ENCODE peak calls at places on chromosomes 7 and 10, in six cellular contexts. One of them, this sample, is unnamed. For H3K27me3, the result is how much of the 10 kb centered on the place peaks cover.

GRCh38 chr7:107564553-107565298 is 955 bp downstream of the DUS4L start:
- DNase-seq in PC-3: peak
- DNase-seq in psoas muscle: no peak
- DNase-seq in Panc1: peak
- DNase-seq in tibial artery: no peak
- DNase-seq in ovary: no peak
- DNase-seq in this sample: peak

GRCh38 chr10:103333934-103334520 is 16.9 kb downstream of the PCGF6 start:
- DNase-seq in tibial artery: no peak
- DNase-seq in PC-3: peak
- DNase-seq in ovary: no peak
- DNase-seq in psoas muscle: no peak
- DNase-seq in Panc1: no peak
- DNase-seq in this sample: no peak

GRCh38 chr10:22599048-22599561 is 115.3 kb downstream of the PIP4K2A start:
- DNase-seq in psoas muscle: no peak
- DNase-seq in Panc1: no peak
- DNase-seq in ovary: no peak
- DNase-seq in PC-3: peak
- DNase-seq in tibial artery: no peak
- DNase-seq in this sample: peak

GRCh38 chr7:229184-229964 is 37.0 kb downstream of the FAM20C start:
- DNase-seq in psoas muscle: peak
- DNase-seq in ovary: peak
- DNase-seq in tibial artery: peak
- DNase-seq in Panc1: no peak
- DNase-seq in PC-3: no peak
- DNase-seq in this sample: peak

GRCh38 chr10:103327906-103328305 is 23.0 kb downstream of the PCGF6 start:
- DNase-seq in psoas muscle: no peak
- DNase-seq in PC-3: no peak
- DNase-seq in tibial artery: no peak
- DNase-seq in ovary: no peak
- DNase-seq in Panc1: no peak
- DNase-seq in this sample: no peak

GRCh38 chr10:101216207-101216607 is 13.1 kb downstream of the LBX1 start:
- DNase-seq in Panc1: no peak
- DNase-seq in tibial artery: no peak
- DNase-seq in ovary: no peak
- DNase-seq in psoas muscle: no peak
- DNase-seq in PC-3: no peak
- DNase-seq in this sample: no peak

GRCh38 chr10:21195149-21195731 is 298.1 kb upstream of the NEBL start:
- DNase-seq in tibial artery: no peak
- DNase-seq in Panc1: no peak
- DNase-seq in psoas muscle: no peak
- DNase-seq in ovary: no peak
- DNase-seq in PC-3: peak
- DNase-seq in this sample: no peak

GRCh38 chr7:4245135-4245865 is 436.8 kb upstream of the FOXK1 start:
- DNase-seq in ovary: no peak
- DNase-seq in Panc1: no peak
- DNase-seq in PC-3: peak
- DNase-seq in tibial artery: no peak
- DNase-seq in psoas muscle: no peak
- DNase-seq in this sample: no peak

GRCh38 chr7:21508538-21508937 is 34.3 kb upstream of the DNAH11 start:
- DNase-seq in ovary: no peak
- DNase-seq in Panc1: no peak
- DNase-seq in tibial artery: no peak
- DNase-seq in psoas muscle: no peak
- DNase-seq in PC-3: no peak
- DNase-seq in this sample: no peak

GRCh38 chr7:20778063-20778721 is 8.5 kb downstream of the SP8 start:
- DNase-seq in Panc1: no peak
- DNase-seq in ovary: no peak
- DNase-seq in tibial artery: no peak
- DNase-seq in PC-3: peak
- DNase-seq in psoas muscle: no peak
- DNase-seq in this sample: no peak

GRCh38 chr10:110803830-110804338 is 67.8 kb upstream of the PDCD4 start:
- DNase-seq in tibial artery: peak
- DNase-seq in PC-3: peak
- DNase-seq in Panc1: peak
- DNase-seq in psoas muscle: peak
- DNase-seq in ovary: peak
- DNase-seq in this sample: no peak

GRCh38 chr7:105346593-105347322 is 42.0 kb downstream of the SRPK2 start:
- DNase-seq in psoas muscle: no peak
- DNase-seq in Panc1: no peak
- DNase-seq in PC-3: no peak
- DNase-seq in ovary: no peak
- DNase-seq in tibial artery: no peak
- DNase-seq in this sample: no peak

GRCh38 chr10:47452495-47453434 is 31.1 kb downstream of the ANXA8 start:
- DNase-seq in ovary: no peak
- DNase-seq in PC-3: no peak
- DNase-seq in psoas muscle: no peak
- DNase-seq in tibial artery: no peak
- DNase-seq in Panc1: no peak
- DNase-seq in this sample: no peak

GRCh38 chr7:150988230-150989226 is 2.3 kb upstream of the NOS3 start:
- DNase-seq in PC-3: peak
- DNase-seq in psoas muscle: peak
- DNase-seq in Panc1: no peak
- DNase-seq in tibial artery: peak
- DNase-seq in ovary: peak
- DNase-seq in this sample: no peak

GRCh38 chr10:88759366-88760101 is at the start of gene LIPN:
- DNase-seq in tibial artery: no peak
- DNase-seq in PC-3: no peak
- DNase-seq in psoas muscle: no peak
- DNase-seq in ovary: no peak
- DNase-seq in Panc1: no peak
- DNase-seq in this sample: no peak

GRCh38 chr7:48139461-48139860 is 31.8 kb upstream of the ABCA13 start:
- DNase-seq in PC-3: peak
- DNase-seq in psoas muscle: no peak
- DNase-seq in tibial artery: no peak
- DNase-seq in ovary: no peak
- DNase-seq in Panc1: no peak
- DNase-seq in this sample: no peak

GRCh38 chr10:133544506-133544905 is 17.3 kb downstream of the CYP2E1 start:
- DNase-seq in ovary: no peak
- DNase-seq in tibial artery: no peak
- DNase-seq in psoas muscle: no peak
- DNase-seq in PC-3: no peak
- DNase-seq in Panc1: no peak
- DNase-seq in this sample: no peak

DNA sequence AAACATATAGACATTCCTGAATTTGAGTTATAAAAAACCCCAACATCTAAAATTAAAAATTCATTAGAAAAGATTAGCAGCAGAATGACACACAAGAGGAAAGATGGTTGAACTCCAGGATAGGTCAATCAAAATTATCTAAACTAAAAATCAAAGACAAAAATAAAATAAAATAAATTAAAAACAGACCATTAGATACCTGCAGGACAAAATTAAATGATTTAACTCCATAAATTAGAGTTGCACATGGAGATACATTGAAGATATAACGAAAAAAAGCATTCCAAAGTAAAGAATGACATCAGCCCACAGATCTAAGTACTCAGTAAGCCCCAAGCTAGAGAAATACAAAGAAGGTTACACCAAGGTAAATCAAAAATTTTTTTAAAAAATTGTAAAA is 226.1 kb upstream of the SORCS1 start:
- DNase-seq in ovary: no peak
- DNase-seq in Panc1: no peak
- DNase-seq in psoas muscle: no peak
- DNase-seq in tibial artery: no peak
- DNase-seq in PC-3: no peak
- DNase-seq in this sample: no peak
- TF ChIP-seq CTCF in ovary: no peak
- TF ChIP-seq CTCF in Panc1: no peak
- TF ChIP-seq CTCF in psoas muscle: no peak
- TF ChIP-seq CTCF in tibial artery: no peak
- TF ChIP-seq CTCF in PC-3: no peak
- TF ChIP-seq CTCF in this sample: no peak

DNA sequence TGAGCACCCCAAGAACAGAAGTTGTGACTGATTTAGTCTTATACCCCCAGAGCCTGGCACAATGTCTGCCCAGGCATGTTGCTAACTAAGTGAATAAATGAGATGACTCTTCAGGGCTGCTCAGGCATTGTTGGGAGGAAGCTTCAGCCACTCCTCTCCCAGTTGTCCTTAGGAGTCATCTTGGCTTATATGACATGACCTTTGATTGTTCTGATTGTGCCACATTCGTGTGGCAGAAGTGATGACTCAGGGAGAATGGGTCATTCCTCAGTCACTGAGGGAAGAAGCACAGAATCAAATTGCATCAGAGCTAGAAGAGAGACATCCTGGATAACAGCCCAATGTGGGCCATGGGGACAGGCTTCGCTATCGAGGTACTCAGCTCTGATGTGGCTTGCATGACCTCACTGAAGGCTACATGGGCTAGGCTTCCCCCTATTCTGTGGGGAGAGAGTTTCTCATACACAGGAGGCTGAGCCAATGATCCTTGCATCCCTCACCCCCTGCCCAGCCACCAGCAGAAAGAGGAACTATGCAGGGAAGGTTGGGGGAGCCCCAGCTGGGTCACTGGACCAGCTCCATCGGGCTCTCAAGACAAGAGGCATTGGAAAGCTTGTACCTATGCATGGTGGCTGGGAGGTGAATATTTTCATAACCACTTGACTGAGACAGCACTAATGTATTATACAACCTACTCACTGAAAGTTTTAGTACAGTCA is 6.1 kb upstream of the HMX3 start:
- DNase-seq in Panc1: no peak
- DNase-seq in PC-3: peak
- DNase-seq in psoas muscle: no peak
- DNase-seq in tibial artery: no peak
- DNase-seq in ovary: no peak
- DNase-seq in this sample: no peak
- H3K27me3 ChIP-seq in Panc1: under half
- H3K27me3 ChIP-seq in PC-3: under half
- H3K27me3 ChIP-seq in psoas muscle: half or more
- H3K27me3 ChIP-seq in tibial artery: under half
- H3K27me3 ChIP-seq in ovary: under half
- H3K27me3 ChIP-seq in this sample: under half

GRCh38 chr7:31175672-31176071 is 123.6 kb downstream of the ADCYAP1R1 start:
- DNase-seq in ovary: no peak
- DNase-seq in tibial artery: no peak
- DNase-seq in psoas muscle: no peak
- DNase-seq in PC-3: peak
- DNase-seq in Panc1: no peak
- DNase-seq in this sample: no peak
- TF ChIP-seq CTCF in ovary: no peak
- TF ChIP-seq CTCF in tibial artery: no peak
- TF ChIP-seq CTCF in psoas muscle: no peak
- TF ChIP-seq CTCF in PC-3: peak
- TF ChIP-seq CTCF in Panc1: peak
- TF ChIP-seq CTCF in this sample: peak

GRCh38 chr10:116891208-116891607 is 41.9 kb downstream of the ENO4 start:
- DNase-seq in Panc1: no peak
- DNase-seq in ovary: no peak
- DNase-seq in psoas muscle: no peak
- DNase-seq in tibial artery: no peak
- DNase-seq in PC-3: peak
- DNase-seq in this sample: no peak

GRCh38 chr10:116889066-116889465 is 39.8 kb downstream of the ENO4 start:
- DNase-seq in tibial artery: no peak
- DNase-seq in Panc1: no peak
- DNase-seq in psoas muscle: no peak
- DNase-seq in ovary: no peak
- DNase-seq in PC-3: no peak
- DNase-seq in this sample: no peak

GRCh38 chr10:116892873-116893685 is 43.8 kb downstream of the ENO4 start:
- DNase-seq in ovary: no peak
- DNase-seq in PC-3: peak
- DNase-seq in Panc1: no peak
- DNase-seq in tibial artery: no peak
- DNase-seq in psoas muscle: no peak
- DNase-seq in this sample: no peak

GRCh38 chr10:116886772-116887171 is 37.5 kb downstream of the ENO4 start:
- DNase-seq in ovary: no peak
- DNase-seq in PC-3: no peak
- DNase-seq in tibial artery: no peak
- DNase-seq in psoas muscle: no peak
- DNase-seq in Panc1: no peak
- DNase-seq in this sample: no peak

DNA sequence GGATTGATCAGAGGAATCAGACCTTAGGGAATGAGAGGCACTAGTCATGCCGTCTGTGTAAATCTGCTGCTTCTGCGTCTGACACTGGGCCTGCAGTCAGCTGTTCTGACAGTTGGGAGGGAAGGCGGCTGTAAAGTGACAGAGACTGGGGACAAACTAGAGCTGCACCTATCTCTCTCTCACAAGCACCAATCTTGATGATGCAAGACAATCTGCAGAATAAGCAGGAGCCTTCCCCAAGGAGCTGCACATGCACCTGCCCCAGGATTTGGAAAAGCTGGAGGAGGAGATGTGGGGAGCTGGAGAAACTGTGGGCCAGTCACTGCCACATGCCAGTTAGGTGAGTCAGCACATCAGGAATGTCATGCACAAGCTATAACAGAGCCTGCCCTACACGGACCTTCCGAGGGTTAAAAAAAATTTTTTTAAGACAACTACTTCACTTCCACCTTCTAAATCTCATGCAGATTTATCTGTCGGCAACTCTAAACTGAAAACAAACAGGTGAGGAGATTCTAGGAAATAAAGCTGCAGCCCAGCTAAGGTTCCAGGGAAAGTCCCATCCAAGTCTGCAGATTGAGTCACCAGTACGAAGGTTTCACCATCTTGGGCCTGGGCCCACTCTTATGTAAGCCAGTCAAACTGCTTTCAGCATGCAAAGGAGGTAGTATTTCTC is 39.2 kb downstream of the ENO4 start:
- DNase-seq in tibial artery: peak
- DNase-seq in Panc1: peak
- DNase-seq in ovary: peak
- DNase-seq in PC-3: peak
- DNase-seq in psoas muscle: peak
- DNase-seq in this sample: peak
- H3K27me3 ChIP-seq in tibial artery: under half
- H3K27me3 ChIP-seq in Panc1: under half
- H3K27me3 ChIP-seq in ovary: under half
- H3K27me3 ChIP-seq in PC-3: under half
- H3K27me3 ChIP-seq in psoas muscle: under half
- H3K27me3 ChIP-seq in this sample: under half

This sample was measured in BJ.